ENCODE peak calls at places on chromosomes 3 and 15, in eight cellular contexts. One of them, this sample, is unnamed.

GRCh38 chr15:100565591-100565990 is 36.4 kb downstream of the LINS1 start:
- DNase-seq in activated naive CD8-positive, alpha-beta T cell treated with anti-CD3 and anti-CD28 coated beads, Interleukin-2, amount 50 U/mL, for 16 hours: no peak
- DNase-seq in endothelial cell: no peak
- DNase-seq in A549: no peak
- DNase-seq in ELR: no peak
- DNase-seq in A673: no peak
- DNase-seq in dermis blood vessel endothelial cell: no peak
- DNase-seq in B cell: no peak
- DNase-seq in this sample: no peak

GRCh38 chr3:48989126-48989795 is 780 bp upstream of the P4HTM start:
- DNase-seq in dermis blood vessel endothelial cell: no peak
- DNase-seq in A549: no peak
- DNase-seq in A673: no peak
- DNase-seq in ELR: peak
- DNase-seq in endothelial cell: no peak
- DNase-seq in B cell: no peak
- DNase-seq in activated naive CD8-positive, alpha-beta T cell treated with anti-CD3 and anti-CD28 coated beads, Interleukin-2, amount 50 U/mL, for 16 hours: no peak
- DNase-seq in this sample: no peak

GRCh38 chr3:150090006-150090405 is 119.3 kb upstream of the PFN2 start:
- DNase-seq in A673: no peak
- DNase-seq in A549: no peak
- DNase-seq in B cell: no peak
- DNase-seq in ELR: peak
- DNase-seq in endothelial cell: no peak
- DNase-seq in dermis blood vessel endothelial cell: no peak
- DNase-seq in activated naive CD8-positive, alpha-beta T cell treated with anti-CD3 and anti-CD28 coated beads, Interleukin-2, amount 50 U/mL, for 16 hours: no peak
- DNase-seq in this sample: no peak

GRCh38 chr3:159158213-159158612 is 356.4 kb downstream of the MFSD1 start:
- DNase-seq in ELR: peak
- DNase-seq in B cell: no peak
- DNase-seq in endothelial cell: no peak
- DNase-seq in activated naive CD8-positive, alpha-beta T cell treated with anti-CD3 and anti-CD28 coated beads, Interleukin-2, amount 50 U/mL, for 16 hours: no peak
- DNase-seq in A549: no peak
- DNase-seq in dermis blood vessel endothelial cell: peak
- DNase-seq in A673: no peak
- DNase-seq in this sample: no peak

GRCh38 chr15:85646538-85647091 is 148.1 kb downstream of the KLHL25 start:
- DNase-seq in A673: peak
- DNase-seq in dermis blood vessel endothelial cell: peak
- DNase-seq in A549: no peak
- DNase-seq in B cell: no peak
- DNase-seq in ELR: peak
- DNase-seq in endothelial cell: no peak
- DNase-seq in activated naive CD8-positive, alpha-beta T cell treated with anti-CD3 and anti-CD28 coated beads, Interleukin-2, amount 50 U/mL, for 16 hours: no peak
- DNase-seq in this sample: peak

GRCh38 chr15:77702211-77702957 is 69.7 kb upstream of the LINGO1 start:
- DNase-seq in B cell: no peak
- DNase-seq in A549: peak
- DNase-seq in endothelial cell: peak
- DNase-seq in dermis blood vessel endothelial cell: peak
- DNase-seq in A673: no peak
- DNase-seq in activated naive CD8-positive, alpha-beta T cell treated with anti-CD3 and anti-CD28 coated beads, Interleukin-2, amount 50 U/mL, for 16 hours: no peak
- DNase-seq in ELR: peak
- DNase-seq in this sample: no peak

GRCh38 chr3:19348929-19349564 is 200.7 kb downstream of the KCNH8 start:
- DNase-seq in dermis blood vessel endothelial cell: peak
- DNase-seq in A673: peak
- DNase-seq in A549: peak
- DNase-seq in endothelial cell: peak
- DNase-seq in B cell: no peak
- DNase-seq in ELR: peak
- DNase-seq in activated naive CD8-positive, alpha-beta T cell treated with anti-CD3 and anti-CD28 coated beads, Interleukin-2, amount 50 U/mL, for 16 hours: no peak
- DNase-seq in this sample: no peak

GRCh38 chr15:50463423-50464358 is 39.5 kb downstream of the USP8 start:
- DNase-seq in endothelial cell: no peak
- DNase-seq in activated naive CD8-positive, alpha-beta T cell treated with anti-CD3 and anti-CD28 coated beads, Interleukin-2, amount 50 U/mL, for 16 hours: no peak
- DNase-seq in ELR: peak
- DNase-seq in dermis blood vessel endothelial cell: peak
- DNase-seq in B cell: no peak
- DNase-seq in A549: no peak
- DNase-seq in A673: no peak
- DNase-seq in this sample: no peak

GRCh38 chr3:62529230-62529629 is 155.9 kb upstream of the FEZF2 start:
- DNase-seq in activated naive CD8-positive, alpha-beta T cell treated with anti-CD3 and anti-CD28 coated beads, Interleukin-2, amount 50 U/mL, for 16 hours: no peak
- DNase-seq in B cell: no peak
- DNase-seq in A673: peak
- DNase-seq in ELR: peak
- DNase-seq in dermis blood vessel endothelial cell: peak
- DNase-seq in A549: no peak
- DNase-seq in endothelial cell: peak
- DNase-seq in this sample: no peak

GRCh38 chr15:63449711-63450110 is 54.7 kb upstream of the USP3 start:
- DNase-seq in A673: no peak
- DNase-seq in activated naive CD8-positive, alpha-beta T cell treated with anti-CD3 and anti-CD28 coated beads, Interleukin-2, amount 50 U/mL, for 16 hours: no peak
- DNase-seq in dermis blood vessel endothelial cell: no peak
- DNase-seq in A549: peak
- DNase-seq in endothelial cell: no peak
- DNase-seq in B cell: no peak
- DNase-seq in ELR: peak
- DNase-seq in this sample: no peak

GRCh38 chr15:90007089-90007487 is 6.0 kb downstream of the ZNF710 start:
- DNase-seq in dermis blood vessel endothelial cell: no peak
- DNase-seq in endothelial cell: no peak
- DNase-seq in activated naive CD8-positive, alpha-beta T cell treated with anti-CD3 and anti-CD28 coated beads, Interleukin-2, amount 50 U/mL, for 16 hours: no peak
- DNase-seq in B cell: no peak
- DNase-seq in A549: no peak
- DNase-seq in A673: no peak
- DNase-seq in ELR: no peak
- DNase-seq in this sample: no peak

GRCh38 chr3:48966876-48967361 is 23.1 kb upstream of the P4HTM start:
- DNase-seq in ELR: no peak
- DNase-seq in A549: no peak
- DNase-seq in A673: no peak
- DNase-seq in activated naive CD8-positive, alpha-beta T cell treated with anti-CD3 and anti-CD28 coated beads, Interleukin-2, amount 50 U/mL, for 16 hours: no peak
- DNase-seq in endothelial cell: no peak
- DNase-seq in B cell: no peak
- DNase-seq in dermis blood vessel endothelial cell: no peak
- DNase-seq in this sample: no peak

GRCh38 chr15:22810735-22811338 is 24.4 kb downstream of the NIPA1 start:
- DNase-seq in ELR: no peak
- DNase-seq in endothelial cell: no peak
- DNase-seq in A549: no peak
- DNase-seq in activated naive CD8-positive, alpha-beta T cell treated with anti-CD3 and anti-CD28 coated beads, Interleukin-2, amount 50 U/mL, for 16 hours: no peak
- DNase-seq in dermis blood vessel endothelial cell: no peak
- DNase-seq in A673: no peak
- DNase-seq in B cell: no peak
- DNase-seq in this sample: no peak

GRCh38 chr3:73319179-73319769 is 257.8 kb downstream of the EBLN2 start:
- DNase-seq in B cell: no peak
- DNase-seq in A673: no peak
- DNase-seq in endothelial cell: no peak
- DNase-seq in dermis blood vessel endothelial cell: no peak
- DNase-seq in ELR: no peak
- DNase-seq in activated naive CD8-positive, alpha-beta T cell treated with anti-CD3 and anti-CD28 coated beads, Interleukin-2, amount 50 U/mL, for 16 hours: no peak
- DNase-seq in A549: no peak
- DNase-seq in this sample: no peak

GRCh38 chr3:111260878-111261277 is 189.3 kb downstream of the NECTIN3 start:
- DNase-seq in ELR: peak
- DNase-seq in A673: no peak
- DNase-seq in B cell: no peak
- DNase-seq in endothelial cell: no peak
- DNase-seq in A549: no peak
- DNase-seq in dermis blood vessel endothelial cell: no peak
- DNase-seq in activated naive CD8-positive, alpha-beta T cell treated with anti-CD3 and anti-CD28 coated beads, Interleukin-2, amount 50 U/mL, for 16 hours: no peak
- DNase-seq in this sample: no peak

GRCh38 chr3:183515968-183516851 is 39.3 kb downstream of the KLHL6 start:
- DNase-seq in activated naive CD8-positive, alpha-beta T cell treated with anti-CD3 and anti-CD28 coated beads, Interleukin-2, amount 50 U/mL, for 16 hours: peak
- DNase-seq in ELR: no peak
- DNase-seq in dermis blood vessel endothelial cell: no peak
- DNase-seq in A549: no peak
- DNase-seq in A673: no peak
- DNase-seq in B cell: peak
- DNase-seq in endothelial cell: no peak
- DNase-seq in this sample: peak

GRCh38 chr3:117281371-117281770 is 571.8 kb downstream of the TUSC7 start:
- DNase-seq in A673: no peak
- DNase-seq in dermis blood vessel endothelial cell: no peak
- DNase-seq in endothelial cell: no peak
- DNase-seq in activated naive CD8-positive, alpha-beta T cell treated with anti-CD3 and anti-CD28 coated beads, Interleukin-2, amount 50 U/mL, for 16 hours: no peak
- DNase-seq in A549: no peak
- DNase-seq in ELR: no peak
- DNase-seq in B cell: no peak
- DNase-seq in this sample: no peak

GRCh38 chr15:100114526-100114925 is 227.2 kb downstream of the ADAMTS17 start:
- DNase-seq in dermis blood vessel endothelial cell: no peak
- DNase-seq in A673: no peak
- DNase-seq in activated naive CD8-positive, alpha-beta T cell treated with anti-CD3 and anti-CD28 coated beads, Interleukin-2, amount 50 U/mL, for 16 hours: no peak
- DNase-seq in endothelial cell: no peak
- DNase-seq in A549: no peak
- DNase-seq in B cell: no peak
- DNase-seq in ELR: peak
- DNase-seq in this sample: no peak

GRCh38 chr3:100395674-100396073 is 5.2 kb downstream of the TOMM70 start:
- DNase-seq in A673: no peak
- DNase-seq in endothelial cell: no peak
- DNase-seq in A549: no peak
- DNase-seq in activated naive CD8-positive, alpha-beta T cell treated with anti-CD3 and anti-CD28 coated beads, Interleukin-2, amount 50 U/mL, for 16 hours: no peak
- DNase-seq in B cell: no peak
- DNase-seq in ELR: no peak
- DNase-seq in dermis blood vessel endothelial cell: no peak
- DNase-seq in this sample: no peak

GRCh38 chr3:53267766-53268165 is 11.9 kb upstream of the TKT start:
- DNase-seq in A673: no peak
- DNase-seq in activated naive CD8-positive, alpha-beta T cell treated with anti-CD3 and anti-CD28 coated beads, Interleukin-2, amount 50 U/mL, for 16 hours: no peak
- DNase-seq in B cell: no peak
- DNase-seq in A549: no peak
- DNase-seq in ELR: no peak
- DNase-seq in endothelial cell: no peak
- DNase-seq in dermis blood vessel endothelial cell: no peak
- DNase-seq in this sample: no peak

GRCh38 chr3:101689291-101689690 is 2.8 kb upstream of the RPL24 start:
- DNase-seq in endothelial cell: no peak
- DNase-seq in dermis blood vessel endothelial cell: no peak
- DNase-seq in A673: no peak
- DNase-seq in B cell: no peak
- DNase-seq in ELR: no peak
- DNase-seq in A549: no peak
- DNase-seq in activated naive CD8-positive, alpha-beta T cell treated with anti-CD3 and anti-CD28 coated beads, Interleukin-2, amount 50 U/mL, for 16 hours: no peak
- DNase-seq in this sample: no peak

GRCh38 chr3:37590328-37591079 is 271.2 kb upstream of the CTDSPL start:
- DNase-seq in A673: no peak
- DNase-seq in endothelial cell: no peak
- DNase-seq in B cell: no peak
- DNase-seq in ELR: no peak
- DNase-seq in dermis blood vessel endothelial cell: no peak
- DNase-seq in activated naive CD8-positive, alpha-beta T cell treated with anti-CD3 and anti-CD28 coated beads, Interleukin-2, amount 50 U/mL, for 16 hours: no peak
- DNase-seq in A549: no peak
- DNase-seq in this sample: no peak

GRCh38 chr3:32340039-32340438 is 51.6 kb upstream of the CMTM7 start:
- DNase-seq in A673: peak
- DNase-seq in endothelial cell: peak
- DNase-seq in B cell: peak
- DNase-seq in A549: peak
- DNase-seq in ELR: peak
- DNase-seq in dermis blood vessel endothelial cell: peak
- DNase-seq in activated naive CD8-positive, alpha-beta T cell treated with anti-CD3 and anti-CD28 coated beads, Interleukin-2, amount 50 U/mL, for 16 hours: no peak
- DNase-seq in this sample: no peak

GRCh38 chr3:46892285-46893145 is 15.0 kb downstream of the PTH1R start:
- DNase-seq in A549: peak
- DNase-seq in ELR: peak
- DNase-seq in endothelial cell: peak
- DNase-seq in dermis blood vessel endothelial cell: peak
- DNase-seq in activated naive CD8-positive, alpha-beta T cell treated with anti-CD3 and anti-CD28 coated beads, Interleukin-2, amount 50 U/mL, for 16 hours: no peak
- DNase-seq in A673: no peak
- DNase-seq in B cell: peak
- DNase-seq in this sample: no peak

GRCh38 chr15:78040653-78041244 is 36.8 kb downstream of the TBC1D2B start:
- DNase-seq in endothelial cell: no peak
- DNase-seq in dermis blood vessel endothelial cell: no peak
- DNase-seq in A673: no peak
- DNase-seq in activated naive CD8-positive, alpha-beta T cell treated with anti-CD3 and anti-CD28 coated beads, Interleukin-2, amount 50 U/mL, for 16 hours: no peak
- DNase-seq in A549: no peak
- DNase-seq in B cell: no peak
- DNase-seq in ELR: no peak
- DNase-seq in this sample: no peak

GRCh38 chr15:63884953-63885352 is 51.2 kb upstream of the HERC1 start:
- DNase-seq in ELR: no peak
- DNase-seq in endothelial cell: no peak
- DNase-seq in A673: no peak
- DNase-seq in A549: no peak
- DNase-seq in B cell: no peak
- DNase-seq in dermis blood vessel endothelial cell: no peak
- DNase-seq in activated naive CD8-positive, alpha-beta T cell treated with anti-CD3 and anti-CD28 coated beads, Interleukin-2, amount 50 U/mL, for 16 hours: no peak
- DNase-seq in this sample: no peak

GRCh38 chr3:48591436-48591835 is 3.7 kb downstream of the COL7A1 start:
- DNase-seq in dermis blood vessel endothelial cell: no peak
- DNase-seq in activated naive CD8-positive, alpha-beta T cell treated with anti-CD3 and anti-CD28 coated beads, Interleukin-2, amount 50 U/mL, for 16 hours: no peak
- DNase-seq in A673: no peak
- DNase-seq in A549: no peak
- DNase-seq in ELR: no peak
- DNase-seq in B cell: no peak
- DNase-seq in endothelial cell: no peak
- DNase-seq in this sample: no peak

GRCh38 chr3:47954562-47954961 is 61.7 kb downstream of the MAP4 start:
- DNase-seq in dermis blood vessel endothelial cell: peak
- DNase-seq in A549: no peak
- DNase-seq in A673: no peak
- DNase-seq in endothelial cell: no peak
- DNase-seq in ELR: no peak
- DNase-seq in B cell: no peak
- DNase-seq in activated naive CD8-positive, alpha-beta T cell treated with anti-CD3 and anti-CD28 coated beads, Interleukin-2, amount 50 U/mL, for 16 hours: no peak
- DNase-seq in this sample: no peak

GRCh38 chr3:45592830-45593707 is 1.5 kb upstream of the LIMD1 start:
- DNase-seq in dermis blood vessel endothelial cell: peak
- DNase-seq in ELR: peak
- DNase-seq in endothelial cell: peak
- DNase-seq in B cell: peak
- DNase-seq in activated naive CD8-positive, alpha-beta T cell treated with anti-CD3 and anti-CD28 coated beads, Interleukin-2, amount 50 U/mL, for 16 hours: no peak
- DNase-seq in A673: peak
- DNase-seq in A549: peak
- DNase-seq in this sample: peak

GRCh38 chr3:56989434-56990294 is 70.8 kb upstream of the SPATA12 start:
- DNase-seq in endothelial cell: no peak
- DNase-seq in activated naive CD8-positive, alpha-beta T cell treated with anti-CD3 and anti-CD28 coated beads, Interleukin-2, amount 50 U/mL, for 16 hours: no peak
- DNase-seq in A549: no peak
- DNase-seq in dermis blood vessel endothelial cell: no peak
- DNase-seq in ELR: no peak
- DNase-seq in B cell: no peak
- DNase-seq in A673: no peak
- DNase-seq in this sample: no peak

GRCh38 chr15:80031841-80032240 is 27.6 kb upstream of the ZFAND6 start:
- DNase-seq in A549: no peak
- DNase-seq in ELR: no peak
- DNase-seq in B cell: no peak
- DNase-seq in A673: no peak
- DNase-seq in endothelial cell: no peak
- DNase-seq in activated naive CD8-positive, alpha-beta T cell treated with anti-CD3 and anti-CD28 coated beads, Interleukin-2, amount 50 U/mL, for 16 hours: no peak
- DNase-seq in dermis blood vessel endothelial cell: no peak
- DNase-seq in this sample: no peak

GRCh38 chr3:113890256-113890900 is 51.8 kb downstream of the GRAMD1C start:
- DNase-seq in A549: no peak
- DNase-seq in activated naive CD8-positive, alpha-beta T cell treated with anti-CD3 and anti-CD28 coated beads, Interleukin-2, amount 50 U/mL, for 16 hours: no peak
- DNase-seq in B cell: no peak
- DNase-seq in endothelial cell: no peak
- DNase-seq in ELR: peak
- DNase-seq in A673: no peak
- DNase-seq in dermis blood vessel endothelial cell: no peak
- DNase-seq in this sample: no peak

GRCh38 chr3:50345586-50345985 is at the start of gene ZMYND10:
- DNase-seq in activated naive CD8-positive, alpha-beta T cell treated with anti-CD3 and anti-CD28 coated beads, Interleukin-2, amount 50 U/mL, for 16 hours: peak
- DNase-seq in endothelial cell: peak
- DNase-seq in A673: peak
- DNase-seq in A549: peak
- DNase-seq in dermis blood vessel endothelial cell: peak
- DNase-seq in B cell: peak
- DNase-seq in ELR: peak
- DNase-seq in this sample: peak

GRCh38 chr3:112761062-112761638 is 85.5 kb downstream of the CD200R1L start:
- DNase-seq in activated naive CD8-positive, alpha-beta T cell treated with anti-CD3 and anti-CD28 coated beads, Interleukin-2, amount 50 U/mL, for 16 hours: no peak
- DNase-seq in endothelial cell: no peak
- DNase-seq in B cell: no peak
- DNase-seq in A549: no peak
- DNase-seq in A673: no peak
- DNase-seq in dermis blood vessel endothelial cell: peak
- DNase-seq in ELR: peak
- DNase-seq in this sample: no peak